ENCODE peak calls at places on chromosomes 12 and 14, in seven cellular contexts. O is amygdala; S is amniotic stem cell; W is activated T-cell treated with anti-CD3 and anti-CD28 coated beads, Interleukin-2, amount 50 U/mL, for 48 hours; U is HS-5; H is AG08395; R is cardiac muscle cell. Y is an unnamed sample.
A peak's percentile ranks its signal among the peaks of the same experiment; 100 is the strongest.

GRCh38 chr12:118058881-118059644 is 1.9 kb downstream of the WSB2 start:
- DNase-seq in U (no peak), H (peak; percentile 49), R (no peak), O (no peak), W (no peak), S (no peak), Y (no peak)

GRCh38 chr12:124442772-124443445 is 124.5 kb downstream of the NCOR2 start:
- DNase-seq in W (no peak), U (no peak), R (peak; percentile 68), S (no peak), O (no peak), H (no peak), Y (no peak)

GRCh38 chr14:97149775-97150174 is 352.6 kb downstream of the VRK1 start:
- DNase-seq in U (no peak), S (no peak), R (no peak), H (no peak), W (no peak), O (no peak), Y (no peak)

GRCh38 chr12:76266797-76267196 is 81.4 kb downstream of the BBS10 start:
- DNase-seq in R (peak; percentile 58), S (no peak), O (no peak), H (peak; percentile 87), W (no peak), U (peak; percentile 71), Y (no peak)

GRCh38 chr12:27272375-27273028 is 28.4 kb downstream of the STK38L start:
- DNase-seq in S (no peak), O (no peak), U (no peak), W (no peak), R (no peak), H (no peak), Y (no peak)

GRCh38 chr14:61889914-61890351 is 127.7 kb downstream of the SNAPC1 start:
- DNase-seq in S (no peak), O (no peak), H (no peak), U (no peak), W (peak; percentile 35), R (no peak), Y (no peak)

GRCh38 chr12:132686831-132687210 is 321 bp downstream of the POLE start:
- DNase-seq in R (no peak), U (no peak), H (peak; percentile 17), O (no peak), W (no peak), S (no peak), Y (no peak)

GRCh38 chr14:33451211-33451610 is 499.7 kb downstream of the EGLN3 start:
- DNase-seq in O (no peak), R (no peak), U (no peak), H (no peak), S (no peak), W (no peak), Y (no peak)

GRCh38 chr12:67415473-67415872 is 146.3 kb downstream of the CAND1 start:
- DNase-seq in U (no peak), H (peak; percentile 62), W (no peak), S (no peak), O (no peak), R (peak; percentile 64), Y (no peak)

GRCh38 chr12:105485321-105485910 is 154.9 kb downstream of the C12orf75 start:
- DNase-seq in H (no peak), O (no peak), S (no peak), W (no peak), R (peak; percentile 84), U (no peak), Y (no peak)

GRCh38 chr14:76908834-76909233 is 82.6 kb downstream of the LRRC74A start:
- DNase-seq in H (no peak), O (no peak), R (no peak), U (no peak), S (no peak), W (peak; percentile 44), Y (no peak)

GRCh38 chr12:52151153-52151858 is 40.5 kb downstream of the KRT80 start:
- DNase-seq in S (no peak), R (no peak), H (no peak), W (no peak), O (no peak), U (no peak), Y (no peak)

GRCh38 chr12:30110970-30111586 is 327.3 kb upstream of the TMTC1 start:
- DNase-seq in O (no peak), R (peak; percentile 72), S (peak; percentile 21), H (no peak), U (peak; percentile 44), W (no peak), Y (no peak)